ENCODE peak calls at places on chromosomes 4 and X, in ten cellular contexts. P is RPMI7951; N is NB4; T is anterior cingulate cortex; Z is Caki2; O is NCI-H2029; A is MG63; J is activated CD4-positive, alpha-beta T cell treated with anti-CD3 and anti-CD28 coated beads, Interleukin-2, amount 50 U/mL, for 24 hours; L is NCI-H748 treated with DMSO at 0.1 percent for 48 hours; S is M059J. U is an unnamed sample.

GRCh38 chr4:140609548-140610425 is 41.0 kb upstream of the UCP1 start:
- DNase-seq in P (peak), N (peak), T (no peak), Z (peak), O (peak), A (no peak), J (no peak), L (peak), S (peak), U (peak)

GRCh38 chr4:88107406-88108107 is 50.9 kb downstream of the ABCG2 start:
- DNase-seq in P (no peak), N (peak), T (no peak), Z (peak), O (no peak), A (peak), J (no peak), L (no peak), S (peak), U (no peak)

GRCh38 chr4:126611900-126612299 is 1020.9 kb upstream of the INTU start:
- DNase-seq in P (peak), N (no peak), T (no peak), Z (no peak), O (no peak), A (no peak), J (no peak), L (no peak), S (peak), U (no peak)

GRCh38 chr4:149101649-149102048 is 659.4 kb upstream of the NR3C2 start:
- DNase-seq in P (no peak), N (no peak), T (no peak), Z (no peak), O (no peak), A (no peak), J (no peak), L (no peak), S (no peak), U (no peak)

GRCh38 chr4:148442830-148443549 is 776 bp upstream of the NR3C2 start:
- DNase-seq in P (no peak), N (no peak), T (no peak), Z (no peak), O (no peak), A (no peak), J (no peak), L (no peak), S (no peak), U (no peak)

GRCh38 chrX:45372151-45372550 is 171.5 kb upstream of the DIPK2B start:
- DNase-seq in P (peak), N (no peak), T (no peak), Z (no peak), O (no peak), A (no peak), J (no peak), L (no peak), S (peak), U (no peak)

GRCh38 chr4:80196259-80197131 is 808 bp upstream of the PRDM8 start:
- DNase-seq in P (no peak), N (no peak), T (peak), Z (no peak), O (no peak), A (no peak), J (no peak), L (peak), S (no peak), U (peak)

GRCh38 chr4:140603286-140603685 is 34.5 kb upstream of the UCP1 start:
- DNase-seq in P (peak), N (peak), T (no peak), Z (no peak), O (no peak), A (peak), J (no peak), L (no peak), S (peak), U (no peak)

GRCh38 chr4:186137193-186137792 is 32.8 kb downstream of the FAM149A start:
- DNase-seq in P (peak), N (peak), T (no peak), Z (peak), O (peak), A (no peak), J (no peak), L (peak), S (peak), U (no peak)

GRCh38 chrX:104335765-104336164 is 81.0 kb upstream of the ESX1 start:
- DNase-seq in P (peak), N (peak), T (no peak), Z (peak), O (no peak), A (no peak), J (no peak), L (no peak), S (peak), U (no peak)

GRCh38 chr4:789571-790465 is 36.1 kb downstream of the CPLX1 start:
- DNase-seq in P (no peak), N (no peak), T (no peak), Z (no peak), O (no peak), A (no peak), J (no peak), L (no peak), S (no peak), U (no peak)

GRCh38 chr4:7003879-7004240 is 39.3 kb upstream of the TADA2B start:
- DNase-seq in P (no peak), N (no peak), T (no peak), Z (no peak), O (no peak), A (no peak), J (no peak), L (no peak), S (no peak), U (no peak)

GRCh38 chr4:152310223-152310622 is 225.7 kb downstream of the FBXW7 start:
- DNase-seq in P (peak), N (no peak), T (no peak), Z (peak), O (peak), A (no peak), J (no peak), L (no peak), S (peak), U (no peak)

GRCh38 chrX:122046815-122047214 is 999.4 kb downstream of the GLUD2 start:
- DNase-seq in P (peak), N (no peak), T (no peak), Z (no peak), O (no peak), A (no peak), J (no peak), L (no peak), S (no peak), U (no peak)

GRCh38 chrX:41300758-41301437 is 33.1 kb upstream of the DDX3X start:
- DNase-seq in P (peak), N (no peak), T (no peak), Z (peak), O (no peak), A (peak), J (no peak), L (no peak), S (peak), U (no peak)

U was measured in NCI-H1105 treated with DMSO at 0.1 percent for 48 hours.